ENCODE peak calls at places on chromosome 1, in nine cellular contexts. L is cardiac septum; Y is T-helper 2 cell treated with Interferon-gamma antibody and Interleukin-4, amounts not matched to agents 5 μg/mL and 100 μg/mL, for 36 hours; K is COR-L47; N is bronchial epithelial cell; Q is heart right ventricle; W is hypothalamus; O is midbrain; J is kidney glomerular epithelial cell. P is an unnamed sample.

GRCh38 chr1:27571439-27572018 is 32.4 kb downstream of the AHDC1 start:
- DNase-seq in L (no peak), Y (no peak), K (no peak), N (no peak), Q (peak), W (no peak), O (peak), J (no peak), P (no peak)

GRCh38 chr1:90919190-90919719 is 102.6 kb downstream of the ZNF644 start:
- DNase-seq in L (no peak), Y (no peak), K (no peak), N (no peak), Q (no peak), W (no peak), O (no peak), J (no peak), P (no peak)

GRCh38 chr1:66527688-66528087 is 6.3 kb upstream of the SGIP1 start:
- DNase-seq in L (no peak), Y (no peak), K (no peak), N (peak), Q (no peak), W (no peak), O (no peak), J (no peak), P (no peak)

GRCh38 chr1:109621402-109622101 is 1.9 kb downstream of the AMPD2 start:
- DNase-seq in L (no peak), Y (no peak), K (no peak), N (no peak), Q (no peak), W (no peak), O (no peak), J (no peak), P (no peak)

GRCh38 chr1:93722081-93723031 is 40.7 kb upstream of the BCAR3 start:
- DNase-seq in L (peak), Y (no peak), K (peak), N (no peak), Q (peak), W (no peak), O (no peak), J (no peak), P (no peak)

GRCh38 chr1:183887826-183888819 is 83.2 kb downstream of the RGL1 start:
- DNase-seq in L (no peak), Y (no peak), K (no peak), N (no peak), Q (no peak), W (no peak), O (no peak), J (no peak), P (no peak)

GRCh38 chr1:12446593-12446992 is 171.4 kb downstream of the DHRS3 start:
- DNase-seq in L (no peak), Y (no peak), K (no peak), N (no peak), Q (no peak), W (no peak), O (no peak), J (no peak), P (no peak)

GRCh38 chr1:99465176-99465900 is 180.6 kb upstream of the PALMD start:
- DNase-seq in L (no peak), Y (no peak), K (no peak), N (peak), Q (no peak), W (no peak), O (no peak), J (peak), P (no peak)

GRCh38 chr1:41892211-41892840 is 26.4 kb downstream of the HIVEP3 start:
- DNase-seq in L (no peak), Y (no peak), K (no peak), N (no peak), Q (no peak), W (no peak), O (no peak), J (no peak), P (no peak)

GRCh38 chr1:4658643-4659042 is 4.2 kb downstream of the AJAP1 start:
- DNase-seq in L (no peak), Y (no peak), K (no peak), N (no peak), Q (no peak), W (peak), O (no peak), J (no peak), P (no peak)

GRCh38 chr1:53110370-53111072 is 31.9 kb downstream of the SLC1A7 start:
- DNase-seq in L (no peak), Y (peak), K (no peak), N (peak), Q (no peak), W (no peak), O (no peak), J (no peak), P (no peak)

GRCh38 chr1:2251786-2252185 is 23.7 kb downstream of the SKI start:
- DNase-seq in L (peak), Y (no peak), K (no peak), N (peak), Q (peak), W (no peak), O (no peak), J (no peak), P (no peak)

GRCh38 chr1:8281843-8282509 is 35.9 kb upstream of the SLC45A1 start:
- DNase-seq in L (no peak), Y (no peak), K (no peak), N (no peak), Q (peak), W (no peak), O (no peak), J (no peak), P (peak)

GRCh38 chr1:99820546-99820945 is 29.6 kb upstream of the AGL start:
- DNase-seq in L (no peak), Y (peak), K (no peak), N (no peak), Q (no peak), W (no peak), O (no peak), J (no peak), P (peak)

GRCh38 chr1:245500546-245500945 is 345.8 kb downstream of the KIF26B start:
- DNase-seq in L (no peak), Y (no peak), K (no peak), N (peak), Q (peak), W (no peak), O (no peak), J (no peak), P (no peak)

GRCh38 chr1:46133181-46133658 is 791 bp upstream of the PIK3R3 start:
- DNase-seq in L (peak), Y (no peak), K (peak), N (no peak), Q (peak), W (no peak), O (no peak), J (no peak), P (no peak)

GRCh38 chr1:60974524-60974923 is 107.8 kb upstream of the NFIA start:
- DNase-seq in L (no peak), Y (no peak), K (no peak), N (no peak), Q (no peak), W (no peak), O (no peak), J (no peak), P (no peak)

GRCh38 chr1:27959792-27960603 is at the start of gene XKR8:
- DNase-seq in L (peak), Y (peak), K (no peak), N (peak), Q (peak), W (peak), O (peak), J (peak), P (peak)

GRCh38 chr1:113758631-113759340 is 500 bp downstream of the PHTF1 start:
- DNase-seq in L (peak), Y (peak), K (peak), N (peak), Q (peak), W (peak), O (peak), J (peak), P (peak)

GRCh38 chr1:244154882-244155531 is 103.9 kb downstream of the ZBTB18 start:
- DNase-seq in L (no peak), Y (no peak), K (no peak), N (no peak), Q (no peak), W (peak), O (peak), J (no peak), P (no peak)